ENCODE peak calls at places on chromosomes 16 and 17, in five cellular contexts. J is prostate gland, E is ovary, D is transverse colon, S is ascending aorta. M is an unnamed sample.

GRCh38 chr17:33637534-33637933 is 344.4 kb upstream of the ASIC2 start:
- DNase-seq in D (no peak), J (no peak), E (no peak), S (no peak), M (no peak)

GRCh38 chr17:32241521-32242094 is 24.0 kb upstream of the RHBDL3 start:
- DNase-seq in D (no peak), S (no peak), J (no peak), E (no peak), M (no peak)

GRCh38 chr17:7191571-7192270 is 12.6 kb upstream of the ASGR1 start:
- DNase-seq in E (peak; percentile 70), S (no peak), D (no peak), J (no peak), M (no peak)

GRCh38 chr16:49663081-49664057 is 192.5 kb downstream of the ZNF423 start:
- DNase-seq in S (no peak), J (no peak), D (peak; percentile 30), E (no peak), M (peak; percentile 38)

GRCh38 chr16:50088302-50088701 is 22.5 kb downstream of the HEATR3 start:
- DNase-seq in E (no peak), D (no peak), S (no peak), J (no peak), M (no peak)

GRCh38 chr16:54346046-54346445 is 59.5 kb upstream of the IRX3 start:
- DNase-seq in J (no peak), D (no peak), S (no peak), E (no peak), M (no peak)

GRCh38 chr17:1108810-1109605 is 70.8 kb downstream of the ABR start:
- DNase-seq in J (no peak), S (no peak), D (peak; percentile 67), E (peak; percentile 69), M (peak; percentile 78)

GRCh38 chr16:58063377-58064076 is 38.0 kb downstream of the MMP15 start:
- DNase-seq in J (no peak), D (no peak), S (no peak), E (no peak), M (no peak)

GRCh38 chr17:31559647-31560501 is 168.4 kb downstream of the RAB11FIP4 start:
- DNase-seq in S (no peak), J (no peak), D (no peak), E (peak; percentile 47), M (no peak)

GRCh38 chr16:50246299-50247122 is 19.8 kb upstream of the ADCY7 start:
- DNase-seq in J (no peak), D (no peak), E (no peak), S (no peak), M (no peak)

GRCh38 chr17:64992325-64992802 is 64.2 kb downstream of the GNA13 start:
- DNase-seq in E (no peak), J (no peak), S (no peak), D (no peak), M (no peak)

GRCh38 chr16:54780266-54780665 is 150.4 kb upstream of the IRX5 start:
- DNase-seq in D (no peak), E (no peak), S (no peak), J (no peak), M (no peak)

GRCh38 chr16:85389679-85390470 is 223.2 kb upstream of the GSE1 start:
- DNase-seq in J (no peak), E (peak; percentile 26), S (no peak), D (no peak), M (peak; percentile 7)

GRCh38 chr17:78818932-78819331 is 21.7 kb downstream of the USP36 start:
- DNase-seq in J (no peak), D (peak; percentile 32), E (no peak), S (no peak), M (no peak)

GRCh38 chr17:61504697-61505096 is 52.5 kb downstream of the TBX4 start:
- DNase-seq in J (no peak), S (no peak), D (no peak), E (no peak), M (no peak)

GRCh38 chr16:80563807-80564206 is 23.0 kb downstream of the DYNLRB2 start:
- DNase-seq in E (no peak), D (no peak), J (no peak), S (no peak), M (no peak)

GRCh38 chr17:40327735-40328385 is 18.9 kb downstream of the RARA start:
- DNase-seq in D (no peak), S (no peak), E (peak; percentile 69), J (no peak), M (peak; percentile 71)

GRCh38 chr16:49748322-49748721 is 107.6 kb downstream of the ZNF423 start:
- DNase-seq in E (peak; percentile 46), J (no peak), S (no peak), D (no peak), M (no peak)

GRCh38 chr16:50690177-50690576 is 3.2 kb upstream of the NOD2 start:
- DNase-seq in S (no peak), J (no peak), E (no peak), D (no peak), M (no peak)

GRCh38 chr17:62750502-62751349 is 57.4 kb downstream of the MARCHF10 start:
- DNase-seq in J (no peak), E (no peak), D (no peak), S (no peak), M (no peak)

GRCh38 chr17:22138861-22139469 is 446.6 kb downstream of the KCNJ18 start:
- DNase-seq in D (no peak), J (no peak), E (no peak), S (no peak), M (no peak)

GRCh38 chr17:79977711-79978544 is 57.7 kb downstream of the TBC1D16 start:
- DNase-seq in J (no peak), D (no peak), S (no peak), E (peak; percentile 67), M (no peak)

GRCh38 chr17:55264273-55264639 is 504 bp upstream of the HLF start:
- DNase-seq in D (no peak), E (peak; percentile 42), J (no peak), S (no peak), M (no peak)

GRCh38 chr17:66548158-66548557 is 245.7 kb downstream of the PRKCA start:
- DNase-seq in D (no peak), J (no peak), E (no peak), S (no peak), M (no peak)

GRCh38 chr17:50052822-50053653 is 2.9 kb upstream of the ITGA3 start:
- DNase-seq in S (no peak), D (no peak), J (peak; percentile 68), E (peak; percentile 72), M (peak; percentile 50)

GRCh38 chr17:50052241-50052788 is 3.6 kb upstream of the ITGA3 start:
- DNase-seq in S (no peak), D (no peak), J (peak; percentile 80), E (no peak), M (no peak)

GRCh38 chr17:50051082-50051576 is 4.8 kb upstream of the ITGA3 start:
- DNase-seq in E (no peak), D (no peak), J (no peak), S (no peak), M (no peak)

GRCh38 chr17:50050431-50051032 is 5.4 kb upstream of the ITGA3 start:
- DNase-seq in D (no peak), J (no peak), S (no peak), E (no peak), M (no peak)

GRCh38 chr17:50051606-50052005 is 4.3 kb upstream of the ITGA3 start:
- DNase-seq in S (no peak), E (no peak), D (no peak), J (no peak), M (no peak)
- H3K27ac ChIP-seq in S (peak overlapping the region; percentile 16), E (no peak overlapping the region), D (no peak overlapping the region), J (peak overlapping the region; percentile 89), M (no peak overlapping the region)

GRCh38 chr16:66459878-66460277 is 32.8 kb downstream of the BEAN1 start:
- DNase-seq in S (no peak), E (no peak), J (no peak), D (no peak), M (no peak)

GRCh38 chr16:66458853-66459252 is 31.8 kb downstream of the BEAN1 start:
- DNase-seq in J (no peak), D (no peak), E (no peak), S (no peak), M (no peak)

GRCh38 chr16:66458292-66458691 is 31.2 kb downstream of the BEAN1 start:
- DNase-seq in J (no peak), D (no peak), S (no peak), E (no peak), M (no peak)

GRCh38 chr16:66460703-66461102 is 33.6 kb downstream of the BEAN1 start:
- DNase-seq in J (no peak), D (no peak), S (no peak), E (no peak), M (no peak)

DNA sequence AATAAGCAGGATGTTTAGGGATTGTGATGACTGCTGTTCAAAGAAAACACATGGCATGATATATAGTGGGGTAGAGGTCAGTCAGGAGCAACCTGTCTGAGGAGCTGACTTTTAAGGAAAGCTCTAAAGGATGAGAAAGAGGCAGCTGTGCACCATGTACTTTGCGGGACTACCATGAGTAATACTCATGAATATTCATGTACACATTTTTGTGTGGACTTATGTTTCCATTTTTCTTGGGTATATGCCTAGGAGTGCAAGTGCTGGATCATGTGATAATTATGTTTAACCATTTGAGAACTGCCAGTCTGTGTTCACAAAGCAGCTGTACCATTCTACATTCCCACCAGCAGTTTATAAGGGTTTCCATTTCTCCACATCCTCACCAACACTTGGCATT is 35.8 kb downstream of the BEAN1 start:
- DNase-seq in E (no peak), D (no peak), J (no peak), S (no peak), M (no peak)
- H3K27ac ChIP-seq in E (no peak overlapping the region), D (no peak overlapping the region), J (no peak overlapping the region), S (no peak overlapping the region), M (no peak overlapping the region)

GRCh38 chr16:30429678-30430427 is at the start of gene DCTPP1:
- DNase-seq in J (peak; percentile 97), S (peak; percentile 93), E (peak; percentile 94), D (peak; percentile 97), M (peak; percentile 94)
- H3K27ac ChIP-seq in J (peak within 1 kb of the TSS; percentile 66), S (peak within 1 kb of the TSS; percentile 80), E (peak within 1 kb of the TSS; percentile 71), D (peak within 1 kb of the TSS; percentile 91), M (peak within 1 kb of the TSS; percentile 82)

GRCh38 chr16:10918294-10919002 is 23.8 kb downstream of the DEXI start:
- DNase-seq in E (peak; percentile 93), J (peak; percentile 91), S (peak; percentile 84), D (peak; percentile 93), M (peak; percentile 95)

GRCh38 chr16:10921536-10922327 is 20.5 kb downstream of the DEXI start:
- DNase-seq in S (peak; percentile 25), E (no peak), J (no peak), D (no peak), M (peak; percentile 42)

GRCh38 chr16:10920726-10921427 is 21.4 kb downstream of the DEXI start:
- DNase-seq in D (no peak), S (no peak), J (no peak), E (no peak), M (no peak)

GRCh38 chr16:10916534-10916933 is 25.7 kb downstream of the DEXI start:
- DNase-seq in S (no peak), E (no peak), J (no peak), D (no peak), M (no peak)

DNA sequence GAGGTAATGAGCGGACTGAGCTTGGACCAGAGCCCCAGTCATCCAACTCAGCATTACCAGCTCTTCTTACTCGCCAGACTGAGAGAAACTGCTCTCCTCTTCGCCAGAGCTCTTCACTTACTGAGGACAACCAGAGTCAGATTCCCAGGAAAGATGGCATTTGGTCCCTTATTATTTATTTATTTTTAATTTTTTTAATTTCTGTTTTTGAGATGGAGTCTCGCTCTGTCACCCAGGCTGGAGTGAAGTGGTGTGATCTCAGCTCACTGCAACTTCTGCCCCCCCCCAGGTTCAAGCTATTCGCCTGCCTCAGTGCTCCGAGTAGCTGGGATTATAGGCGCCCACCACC is 23.3 kb downstream of the DEXI start:
- DNase-seq in S (no peak), J (no peak), E (no peak), D (no peak), M (no peak)
- H3K27ac ChIP-seq in S (no peak overlapping the region), J (no peak overlapping the region), E (no peak overlapping the region), D (no peak overlapping the region), M (peak overlapping the region; percentile 89)